ENCODE peak calls at places on chromosome 22, in ten cellular contexts. One of them, this sample, is unnamed.

GRCh38 chr22:45804986-45805325 is 133.3 kb downstream of the ATXN10 start:
- DNase-seq in AG10803: peak
- DNase-seq in right lobe of liver: no peak
- DNase-seq in colonic mucosa: no peak
- DNase-seq in GM23338: no peak
- DNase-seq in NB4: peak
- DNase-seq in hepatocyte: no peak
- DNase-seq in mucosa of descending colon: no peak
- DNase-seq in GM13977: no peak
- DNase-seq in thoracic aorta: no peak
- DNase-seq in this sample: peak

GRCh38 chr22:49765951-49766350 is 61.7 kb downstream of the BRD1 start:
- DNase-seq in AG10803: no peak
- DNase-seq in right lobe of liver: peak
- DNase-seq in colonic mucosa: no peak
- DNase-seq in GM23338: no peak
- DNase-seq in NB4: no peak
- DNase-seq in hepatocyte: no peak
- DNase-seq in mucosa of descending colon: peak
- DNase-seq in GM13977: no peak
- DNase-seq in thoracic aorta: no peak
- DNase-seq in this sample: no peak

GRCh38 chr22:30251661-30252226 is 5.2 kb upstream of the LIF start:
- DNase-seq in AG10803: no peak
- DNase-seq in right lobe of liver: no peak
- DNase-seq in colonic mucosa: no peak
- DNase-seq in GM23338: no peak
- DNase-seq in NB4: no peak
- DNase-seq in hepatocyte: no peak
- DNase-seq in mucosa of descending colon: peak
- DNase-seq in GM13977: no peak
- DNase-seq in thoracic aorta: no peak
- DNase-seq in this sample: no peak

GRCh38 chr22:44549701-44550100 is 51.7 kb upstream of the RTL6 start:
- DNase-seq in AG10803: no peak
- DNase-seq in right lobe of liver: no peak
- DNase-seq in colonic mucosa: no peak
- DNase-seq in GM23338: no peak
- DNase-seq in NB4: no peak
- DNase-seq in hepatocyte: no peak
- DNase-seq in mucosa of descending colon: no peak
- DNase-seq in GM13977: no peak
- DNase-seq in thoracic aorta: no peak
- DNase-seq in this sample: no peak

GRCh38 chr22:44951510-44951816 is 58.3 kb downstream of the PHF21B start:
- DNase-seq in AG10803: no peak
- DNase-seq in right lobe of liver: no peak
- DNase-seq in colonic mucosa: no peak
- DNase-seq in GM23338: no peak
- DNase-seq in NB4: no peak
- DNase-seq in hepatocyte: no peak
- DNase-seq in mucosa of descending colon: no peak
- DNase-seq in GM13977: no peak
- DNase-seq in thoracic aorta: no peak
- DNase-seq in this sample: no peak

GRCh38 chr22:27488456-27489224 is 312.9 kb downstream of the MN1 start:
- DNase-seq in AG10803: no peak
- DNase-seq in right lobe of liver: peak
- DNase-seq in colonic mucosa: peak
- DNase-seq in GM23338: no peak
- DNase-seq in NB4: no peak
- DNase-seq in hepatocyte: peak
- DNase-seq in mucosa of descending colon: peak
- DNase-seq in GM13977: no peak
- DNase-seq in thoracic aorta: no peak
- DNase-seq in this sample: no peak

GRCh38 chr22:18012528-18012927 is 11.8 kb downstream of the MICAL3 start:
- DNase-seq in AG10803: no peak
- DNase-seq in right lobe of liver: no peak
- DNase-seq in colonic mucosa: no peak
- DNase-seq in GM23338: no peak
- DNase-seq in NB4: no peak
- DNase-seq in hepatocyte: peak
- DNase-seq in mucosa of descending colon: no peak
- DNase-seq in GM13977: no peak
- DNase-seq in thoracic aorta: no peak
- DNase-seq in this sample: no peak

GRCh38 chr22:35914665-35915476 is 113.8 kb downstream of the RBFOX2 start:
- DNase-seq in AG10803: peak
- DNase-seq in right lobe of liver: no peak
- DNase-seq in colonic mucosa: peak
- DNase-seq in GM23338: peak
- DNase-seq in NB4: peak
- DNase-seq in hepatocyte: peak
- DNase-seq in mucosa of descending colon: no peak
- DNase-seq in GM13977: no peak
- DNase-seq in thoracic aorta: peak
- DNase-seq in this sample: peak

GRCh38 chr22:17664414-17665045 is 26.0 kb downstream of the BCL2L13 start:
- DNase-seq in AG10803: no peak
- DNase-seq in right lobe of liver: no peak
- DNase-seq in colonic mucosa: no peak
- DNase-seq in GM23338: no peak
- DNase-seq in NB4: no peak
- DNase-seq in hepatocyte: peak
- DNase-seq in mucosa of descending colon: no peak
- DNase-seq in GM13977: no peak
- DNase-seq in thoracic aorta: no peak
- DNase-seq in this sample: no peak

GRCh38 chr22:27919943-27920755 is 1.1 kb upstream of the PITPNB start:
- DNase-seq in AG10803: peak
- DNase-seq in right lobe of liver: no peak
- DNase-seq in colonic mucosa: peak
- DNase-seq in GM23338: peak
- DNase-seq in NB4: no peak
- DNase-seq in hepatocyte: peak
- DNase-seq in mucosa of descending colon: no peak
- DNase-seq in GM13977: no peak
- DNase-seq in thoracic aorta: no peak
- DNase-seq in this sample: peak

GRCh38 chr22:27110985-27111451 is 453.6 kb downstream of the MIAT start:
- DNase-seq in AG10803: peak
- DNase-seq in right lobe of liver: no peak
- DNase-seq in colonic mucosa: no peak
- DNase-seq in GM23338: peak
- DNase-seq in NB4: no peak
- DNase-seq in hepatocyte: peak
- DNase-seq in mucosa of descending colon: no peak
- DNase-seq in GM13977: no peak
- DNase-seq in thoracic aorta: no peak
- DNase-seq in this sample: no peak

GRCh38 chr22:21078916-21079315 is 33.2 kb downstream of the LRRC74B start:
- DNase-seq in AG10803: no peak
- DNase-seq in right lobe of liver: no peak
- DNase-seq in colonic mucosa: no peak
- DNase-seq in GM23338: no peak
- DNase-seq in NB4: no peak
- DNase-seq in hepatocyte: no peak
- DNase-seq in mucosa of descending colon: no peak
- DNase-seq in GM13977: no peak
- DNase-seq in thoracic aorta: no peak
- DNase-seq in this sample: no peak

GRCh38 chr22:48892571-48893287 is 934.9 kb downstream of the BRD1 start:
- DNase-seq in AG10803: no peak
- DNase-seq in right lobe of liver: no peak
- DNase-seq in colonic mucosa: no peak
- DNase-seq in GM23338: no peak
- DNase-seq in NB4: no peak
- DNase-seq in hepatocyte: no peak
- DNase-seq in mucosa of descending colon: no peak
- DNase-seq in GM13977: no peak
- DNase-seq in thoracic aorta: no peak
- DNase-seq in this sample: no peak

GRCh38 chr22:47474464-47474863 is 712.0 kb downstream of the TBC1D22A start:
- DNase-seq in AG10803: no peak
- DNase-seq in right lobe of liver: no peak
- DNase-seq in colonic mucosa: no peak
- DNase-seq in GM23338: no peak
- DNase-seq in NB4: peak
- DNase-seq in hepatocyte: no peak
- DNase-seq in mucosa of descending colon: no peak
- DNase-seq in GM13977: no peak
- DNase-seq in thoracic aorta: no peak
- DNase-seq in this sample: no peak

GRCh38 chr22:41597635-41597953 is 8.0 kb upstream of the PMM1 start:
- DNase-seq in AG10803: no peak
- DNase-seq in right lobe of liver: no peak
- DNase-seq in colonic mucosa: no peak
- DNase-seq in GM23338: no peak
- DNase-seq in NB4: no peak
- DNase-seq in hepatocyte: no peak
- DNase-seq in mucosa of descending colon: no peak
- DNase-seq in GM13977: no peak
- DNase-seq in thoracic aorta: no peak
- DNase-seq in this sample: no peak
- TF ChIP-seq CTCF in AG10803: no peak
- TF ChIP-seq CTCF in right lobe of liver: no peak
- TF ChIP-seq CTCF in colonic mucosa: no peak
- TF ChIP-seq CTCF in GM23338: no peak
- TF ChIP-seq CTCF in NB4: no peak
- TF ChIP-seq CTCF in hepatocyte: no peak
- TF ChIP-seq CTCF in mucosa of descending colon: no peak
- TF ChIP-seq CTCF in GM13977: no peak
- TF ChIP-seq CTCF in thoracic aorta: no peak
- TF ChIP-seq CTCF in this sample: no peak

GRCh38 chr22:22684605-22685561 is 40.5 kb downstream of the GGTLC2 start:
- DNase-seq in AG10803: peak
- DNase-seq in right lobe of liver: peak
- DNase-seq in colonic mucosa: peak
- DNase-seq in GM23338: peak
- DNase-seq in NB4: peak
- DNase-seq in hepatocyte: peak
- DNase-seq in mucosa of descending colon: peak
- DNase-seq in GM13977: peak
- DNase-seq in thoracic aorta: no peak
- DNase-seq in this sample: peak
- TF ChIP-seq CTCF in AG10803: peak
- TF ChIP-seq CTCF in right lobe of liver: peak
- TF ChIP-seq CTCF in colonic mucosa: peak
- TF ChIP-seq CTCF in GM23338: peak
- TF ChIP-seq CTCF in NB4: peak
- TF ChIP-seq CTCF in hepatocyte: peak
- TF ChIP-seq CTCF in mucosa of descending colon: peak
- TF ChIP-seq CTCF in GM13977: peak
- TF ChIP-seq CTCF in thoracic aorta: no peak
- TF ChIP-seq CTCF in this sample: peak

DNA sequence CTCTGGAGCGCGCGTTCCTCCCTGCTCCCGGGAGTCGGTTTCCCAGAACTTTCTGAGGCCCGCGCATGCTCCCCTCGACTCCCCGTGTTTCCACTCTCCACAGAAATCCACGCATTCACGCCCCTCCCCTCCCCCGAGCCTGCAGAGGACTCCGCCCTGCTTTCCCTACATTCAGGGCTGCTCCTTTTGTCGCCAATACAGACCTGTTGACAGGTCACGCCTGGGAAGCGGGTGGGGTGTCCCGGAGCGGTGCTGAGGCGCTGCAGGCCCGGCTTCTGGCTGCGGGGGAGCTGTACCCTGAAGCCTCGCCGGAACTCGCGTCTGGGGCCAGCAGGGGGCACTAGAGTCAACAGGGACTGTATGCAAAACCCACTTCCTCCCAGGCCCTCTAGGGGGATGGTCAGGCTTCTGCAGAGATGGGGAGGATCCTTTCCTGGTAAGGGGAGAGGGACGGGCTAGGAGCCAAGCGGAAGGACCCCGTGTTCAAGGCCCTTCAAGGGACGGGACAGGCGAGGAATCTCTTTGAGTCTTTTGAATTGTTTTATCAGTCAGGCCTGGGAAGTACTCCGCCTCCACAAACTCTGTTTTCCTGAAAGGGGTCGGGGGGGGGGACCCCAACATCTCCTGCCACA is at the start of gene PRAME:
- DNase-seq in AG10803: peak
- DNase-seq in right lobe of liver: peak
- DNase-seq in colonic mucosa: peak
- DNase-seq in GM23338: peak
- DNase-seq in NB4: peak
- DNase-seq in hepatocyte: peak
- DNase-seq in mucosa of descending colon: peak
- DNase-seq in GM13977: peak
- DNase-seq in thoracic aorta: no peak
- DNase-seq in this sample: no peak
- TF ChIP-seq CTCF in AG10803: peak
- TF ChIP-seq CTCF in right lobe of liver: peak
- TF ChIP-seq CTCF in colonic mucosa: peak
- TF ChIP-seq CTCF in GM23338: peak
- TF ChIP-seq CTCF in NB4: peak
- TF ChIP-seq CTCF in hepatocyte: peak
- TF ChIP-seq CTCF in mucosa of descending colon: peak
- TF ChIP-seq CTCF in GM13977: peak
- TF ChIP-seq CTCF in thoracic aorta: no peak
- TF ChIP-seq CTCF in this sample: peak

GRCh38 chr22:29158546-29158945 is 47.1 kb upstream of the EMID1 start:
- DNase-seq in AG10803: peak
- DNase-seq in right lobe of liver: no peak
- DNase-seq in colonic mucosa: no peak
- DNase-seq in GM23338: no peak
- DNase-seq in NB4: peak
- DNase-seq in hepatocyte: no peak
- DNase-seq in mucosa of descending colon: no peak
- DNase-seq in GM13977: no peak
- DNase-seq in thoracic aorta: no peak
- DNase-seq in this sample: no peak

GRCh38 chr22:29155966-29156365 is 49.7 kb upstream of the EMID1 start:
- DNase-seq in AG10803: no peak
- DNase-seq in right lobe of liver: no peak
- DNase-seq in colonic mucosa: no peak
- DNase-seq in GM23338: no peak
- DNase-seq in NB4: no peak
- DNase-seq in hepatocyte: no peak
- DNase-seq in mucosa of descending colon: no peak
- DNase-seq in GM13977: no peak
- DNase-seq in thoracic aorta: no peak
- DNase-seq in this sample: no peak

GRCh38 chr22:29157759-29158535 is 47.7 kb upstream of the EMID1 start:
- DNase-seq in AG10803: no peak
- DNase-seq in right lobe of liver: no peak
- DNase-seq in colonic mucosa: no peak
- DNase-seq in GM23338: peak
- DNase-seq in NB4: no peak
- DNase-seq in hepatocyte: no peak
- DNase-seq in mucosa of descending colon: no peak
- DNase-seq in GM13977: no peak
- DNase-seq in thoracic aorta: no peak
- DNase-seq in this sample: no peak

GRCh38 chr22:29154364-29155048 is 51.2 kb upstream of the EMID1 start:
- DNase-seq in AG10803: peak
- DNase-seq in right lobe of liver: peak
- DNase-seq in colonic mucosa: peak
- DNase-seq in GM23338: peak
- DNase-seq in NB4: peak
- DNase-seq in hepatocyte: peak
- DNase-seq in mucosa of descending colon: peak
- DNase-seq in GM13977: peak
- DNase-seq in thoracic aorta: peak
- DNase-seq in this sample: peak

GRCh38 chr22:29156507-29156906 is 49.2 kb upstream of the EMID1 start:
- DNase-seq in AG10803: peak
- DNase-seq in right lobe of liver: no peak
- DNase-seq in colonic mucosa: no peak
- DNase-seq in GM23338: peak
- DNase-seq in NB4: peak
- DNase-seq in hepatocyte: peak
- DNase-seq in mucosa of descending colon: no peak
- DNase-seq in GM13977: no peak
- DNase-seq in thoracic aorta: no peak
- DNase-seq in this sample: no peak
- TF ChIP-seq CTCF in AG10803: peak
- TF ChIP-seq CTCF in right lobe of liver: no peak
- TF ChIP-seq CTCF in colonic mucosa: no peak
- TF ChIP-seq CTCF in GM23338: no peak
- TF ChIP-seq CTCF in NB4: peak
- TF ChIP-seq CTCF in hepatocyte: peak
- TF ChIP-seq CTCF in mucosa of descending colon: no peak
- TF ChIP-seq CTCF in GM13977: peak
- TF ChIP-seq CTCF in thoracic aorta: no peak
- TF ChIP-seq CTCF in this sample: peak